ENCODE peak calls at places on chromosomes 11 and 22, in six cellular contexts. M is Peyer's patch, O is Caco-2, H is PC-3, Y is IMR-90, L is cardiac muscle cell. F is an unnamed sample.

GRCh38 chr11:36605221-36606216 is 7.5 kb upstream of the RAG2 start:
- DNase-seq in H (no peak), M (no peak), O (no peak), L (no peak), Y (no peak), F (no peak)

GRCh38 chr11:65506770-65507485 is 8.1 kb downstream of the MALAT1 start:
- DNase-seq in Y (peak; percentile 95), O (peak; percentile 89), L (peak; percentile 64), H (peak; percentile 56), M (no peak), F (peak; percentile 64)

GRCh38 chr11:118343981-118344521 is at the start of gene CD3G:
- DNase-seq in Y (no peak), L (no peak), M (no peak), O (no peak), H (no peak), F (no peak)

GRCh38 chr11:26575946-26576345 is 3.9 kb upstream of the MUC15 start:
- DNase-seq in L (no peak), O (no peak), H (no peak), Y (no peak), M (no peak), F (no peak)

GRCh38 chr11:26993965-26994446 is at the start of gene FIBIN:
- DNase-seq in O (no peak), H (no peak), Y (peak; percentile 70), L (peak; percentile 74), M (peak; percentile 45), F (peak; percentile 77)

GRCh38 chr22:18947905-18948304 is 11.8 kb upstream of the PRODH start:
- DNase-seq in Y (no peak), O (peak; percentile 17), L (no peak), H (no peak), M (no peak), F (peak; percentile 51)

GRCh38 chr11:1475841-1476240 is 10.7 kb downstream of the MOB2 start:
- DNase-seq in M (no peak), Y (no peak), O (no peak), L (no peak), H (no peak), F (no peak)

GRCh38 chr11:76208829-76209670 is 2.7 kb upstream of the WNT11 start:
- DNase-seq in O (peak; percentile 90), Y (peak; percentile 12), M (peak; percentile 83), H (peak; percentile 73), L (peak; percentile 88), F (peak; percentile 72)

GRCh38 chr11:127875076-127875475 is 712.3 kb downstream of the ETS1 start:
- DNase-seq in Y (no peak), L (no peak), O (no peak), M (no peak), H (no peak), F (no peak)

GRCh38 chr11:128582496-128583366 is 4.6 kb downstream of the ETS1 start:
- DNase-seq in H (peak; percentile 97), L (peak; percentile 82), M (no peak), Y (peak; percentile 98), O (no peak), F (no peak)

GRCh38 chr11:83818349-83818748 is 532.2 kb upstream of the CCDC90B start:
- DNase-seq in M (no peak), Y (peak; percentile 69), L (no peak), O (no peak), H (peak; percentile 75), F (no peak)

DNA sequence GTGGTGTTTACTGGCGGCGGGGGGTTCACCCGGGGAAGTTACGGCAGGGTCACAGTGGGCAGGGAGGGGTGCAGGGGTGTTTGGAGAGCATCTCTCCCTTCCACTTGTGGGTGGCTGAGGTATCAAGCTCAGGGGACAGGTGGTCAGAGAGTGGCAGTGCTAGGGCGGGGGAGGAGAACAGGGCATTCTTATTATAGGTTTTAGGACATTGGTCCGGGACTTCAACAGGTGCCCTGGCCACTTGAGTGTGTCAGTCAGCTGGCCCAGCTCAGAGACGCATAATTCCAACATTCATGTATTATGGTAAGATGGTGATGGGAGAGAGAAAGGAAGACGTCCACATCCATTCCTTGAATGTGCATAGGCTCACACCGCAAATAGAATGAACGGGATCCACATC is 101.7 kb downstream of the TEAD1 start:
- DNase-seq in O (no peak), H (no peak), M (no peak), Y (no peak), L (no peak), F (no peak)
- H3K9me3 ChIP-seq in O (no peaks in the 10 kb centered on the region), H (no peaks in the 10 kb centered on the region), M (no peaks in the 10 kb centered on the region), Y (no peaks in the 10 kb centered on the region), L (no peaks in the 10 kb centered on the region), F (no peaks in the 10 kb centered on the region)

DNA sequence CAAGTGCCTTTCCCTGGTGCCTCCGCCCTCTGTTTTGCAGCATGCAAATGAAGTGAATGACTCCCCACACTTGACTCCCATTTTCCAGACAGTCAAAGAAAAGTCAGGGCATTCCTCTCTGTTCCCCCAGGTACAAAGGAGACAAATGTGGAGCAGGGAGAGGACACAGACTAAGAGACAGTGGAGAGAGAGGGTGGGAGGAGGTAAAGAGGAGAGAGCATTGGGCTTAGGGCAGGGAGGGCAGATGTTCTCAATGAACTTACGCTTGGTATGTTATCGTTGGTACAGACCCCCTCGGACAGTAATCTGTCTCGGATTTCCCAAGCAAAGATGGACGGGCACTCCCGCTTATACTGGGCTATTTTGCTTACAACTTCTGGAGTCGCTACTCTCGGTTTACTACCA is 9.8 kb downstream of the PAX6 start:
- DNase-seq in Y (no peak), M (no peak), H (no peak), L (no peak), O (no peak), F (no peak)
- H3K9me3 ChIP-seq in Y (peaks cover 40% of the 10 kb centered on the region), M (peaks cover 14% of the 10 kb centered on the region), H (no peaks in the 10 kb centered on the region), L (no peaks in the 10 kb centered on the region), O (no peaks in the 10 kb centered on the region), F (no peaks in the 10 kb centered on the region)

GRCh38 chr22:47498969-47499368 is 736.5 kb downstream of the TBC1D22A start:
- DNase-seq in O (no peak), H (no peak), L (no peak), M (no peak), Y (no peak), F (no peak)

GRCh38 chr22:47495102-47495501 is 732.7 kb downstream of the TBC1D22A start:
- DNase-seq in Y (no peak), L (no peak), M (no peak), H (no peak), O (no peak), F (no peak)

DNA sequence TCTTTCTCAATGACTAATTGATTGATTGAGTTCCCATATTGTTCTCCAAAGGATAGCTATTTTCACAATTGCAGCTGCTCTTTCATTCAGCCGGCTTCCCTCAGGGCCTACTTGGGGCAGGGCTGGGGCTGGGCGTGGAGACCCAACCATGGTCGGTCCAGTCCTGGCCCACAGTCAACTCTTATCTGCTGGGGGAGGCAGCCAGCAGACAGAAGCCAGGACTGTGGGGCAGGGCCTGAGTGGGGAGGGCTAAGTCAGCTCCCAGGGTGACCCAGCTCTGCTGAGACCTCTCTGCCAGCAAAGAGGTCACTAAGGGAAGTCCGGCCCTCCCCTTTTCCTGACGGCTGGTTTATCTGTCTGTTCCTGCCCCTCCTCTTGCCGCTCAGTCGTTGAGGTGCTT is 735.2 kb downstream of the TBC1D22A start:
- DNase-seq in M (no peak), H (no peak), Y (no peak), O (no peak), L (no peak), F (no peak)
- H3K9me3 ChIP-seq in M (peaks cover 6% of the 10 kb centered on the region), H (no peaks in the 10 kb centered on the region), Y (peaks cover 40% of the 10 kb centered on the region), O (peaks cover 3% of the 10 kb centered on the region), L (no peaks in the 10 kb centered on the region), F (peaks cover 9% of the 10 kb centered on the region)

DNA sequence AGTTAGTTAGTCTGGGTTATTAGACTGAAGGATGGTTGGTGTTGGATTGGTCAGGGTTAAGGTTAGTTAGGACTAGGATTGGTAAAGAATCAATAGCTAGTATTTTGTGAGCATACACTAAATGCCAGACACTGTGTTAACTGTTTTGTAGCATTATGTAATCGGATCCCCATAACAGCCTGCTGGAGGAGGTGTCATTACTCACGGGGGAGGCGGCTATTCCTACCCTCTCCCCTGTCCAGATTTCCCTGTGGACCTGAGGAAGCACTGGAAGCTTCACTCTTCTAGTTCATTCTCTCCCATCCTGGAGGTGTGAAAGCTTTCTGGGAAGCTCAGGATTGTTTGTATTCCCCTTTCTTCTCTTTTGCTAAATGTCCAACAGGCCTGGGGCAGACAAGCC is 40.5 kb upstream of the KCNJ11 start:
- DNase-seq in M (no peak), L (no peak), Y (no peak), O (no peak), H (no peak), F (no peak)
- H3K9me3 ChIP-seq in M (no peaks in the 10 kb centered on the region), L (no peaks in the 10 kb centered on the region), Y (no peaks in the 10 kb centered on the region), O (no peaks in the 10 kb centered on the region), H (no peaks in the 10 kb centered on the region), F (no peaks in the 10 kb centered on the region)

GRCh38 chr22:49634006-49634772 is 193.5 kb downstream of the BRD1 start:
- DNase-seq in O (no peak), Y (no peak), H (no peak), M (no peak), L (no peak), F (no peak)

GRCh38 chr22:49629586-49630447 is 197.9 kb downstream of the BRD1 start:
- DNase-seq in O (no peak), L (no peak), M (no peak), Y (no peak), H (no peak), F (no peak)

GRCh38 chr22:49630448-49630946 is 197.2 kb downstream of the BRD1 start:
- DNase-seq in L (no peak), H (no peak), M (no peak), Y (no peak), O (no peak), F (no peak)

GRCh38 chr22:49633010-49633324 is 194.7 kb downstream of the BRD1 start:
- DNase-seq in Y (no peak), M (no peak), O (no peak), L (no peak), H (no peak), F (no peak)

GRCh38 chr22:49632199-49633009 is 195.3 kb downstream of the BRD1 start:
- DNase-seq in O (peak; percentile 63), Y (peak; percentile 28), L (peak; percentile 83), M (peak; percentile 61), H (peak; percentile 73), F (no peak)
- H3K9me3 ChIP-seq in O (no peaks in the 10 kb centered on the region), Y (peaks cover 3% of the 10 kb centered on the region), L (no peaks in the 10 kb centered on the region), M (no peaks in the 10 kb centered on the region), H (no peaks in the 10 kb centered on the region), F (no peaks in the 10 kb centered on the region)

GRCh38 chr11:68099057-68099456 is 22.1 kb downstream of the CHKA start:
- DNase-seq in L (no peak), O (no peak), M (no peak), H (no peak), Y (no peak), F (no peak)

GRCh38 chr11:68096962-68097361 is 24.2 kb downstream of the CHKA start:
- DNase-seq in H (no peak), M (no peak), L (no peak), O (no peak), Y (no peak), F (no peak)

GRCh38 chr11:68099474-68100405 is 21.4 kb downstream of the CHKA start:
- DNase-seq in Y (no peak), L (peak; percentile 46), M (no peak), H (peak; percentile 20), O (peak; percentile 65), F (no peak)
- H3K9me3 ChIP-seq in Y (no peaks in the 10 kb centered on the region), L (no peaks in the 10 kb centered on the region), M (no peaks in the 10 kb centered on the region), H (no peaks in the 10 kb centered on the region), O (no peaks in the 10 kb centered on the region), F (no peaks in the 10 kb centered on the region)

DNA sequence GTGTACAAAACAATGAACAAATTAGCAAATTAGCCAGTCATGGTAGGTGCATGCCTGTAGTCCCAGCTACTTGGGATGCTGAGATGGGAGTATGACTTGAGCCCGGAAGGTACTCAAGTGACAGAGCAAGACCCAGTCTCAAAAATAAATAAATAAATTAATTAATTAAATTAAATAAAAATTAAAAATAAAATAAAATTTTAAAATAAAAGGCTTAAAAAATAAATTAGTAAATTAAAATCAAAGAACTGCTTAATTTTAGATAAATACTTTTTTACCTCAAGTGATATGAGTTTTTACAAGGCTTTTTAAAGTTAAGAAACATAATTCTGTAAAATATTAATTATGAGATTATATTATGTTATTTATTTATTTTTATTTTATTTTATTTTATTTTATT is 50.9 kb upstream of the TSPAN18 start:
- DNase-seq in Y (no peak), L (no peak), M (no peak), O (no peak), H (no peak), F (no peak)
- H3K9me3 ChIP-seq in Y (peaks cover 2% of the 10 kb centered on the region), L (no peaks in the 10 kb centered on the region), M (no peaks in the 10 kb centered on the region), O (no peaks in the 10 kb centered on the region), H (no peaks in the 10 kb centered on the region), F (no peaks in the 10 kb centered on the region)